ENCODE peak calls at places on chromosomes 1 and 21, in four cellular contexts. V, Y, R and A are unnamed samples.

GRCh38 chr1:156963621-156964020 is 43.2 kb downstream of the LRRC71 start:
- DNase-seq in V (no peak), Y (peak; percentile 41), R (no peak), A (no peak)

GRCh38 chr1:236348071-236348470 is 46.0 kb upstream of the EDARADD start:
- DNase-seq in V (no peak), Y (no peak), R (no peak), A (no peak)

GRCh38 chr1:43443197-43443946 is 10.4 kb downstream of the HYI start:
- DNase-seq in V (no peak), Y (no peak), R (peak; percentile 75), A (no peak)

GRCh38 chr1:939511-940107 is 15.9 kb downstream of the SAMD11 start:
- DNase-seq in V (no peak), Y (no peak), R (no peak), A (no peak)

GRCh38 chr1:97930472-97930871 is 9.6 kb upstream of the DPYD start:
- DNase-seq in V (no peak), Y (no peak), R (no peak), A (no peak)

GRCh38 chr1:172135923-172136610 is 284.4 kb upstream of the C1orf105 start:
- DNase-seq in V (no peak), Y (no peak), R (no peak), A (no peak)

GRCh38 chr1:53449026-53449425 is 10.2 kb upstream of the DMRTB1 start:
- DNase-seq in V (no peak), Y (no peak), R (no peak), A (no peak)

GRCh38 chr1:119752592-119752991 is 16.1 kb downstream of the HMGCS2 start:
- DNase-seq in V (no peak), Y (no peak), R (no peak), A (no peak)

GRCh38 chr1:34781844-34782391 is 904 bp downstream of the GJB3 start:
- DNase-seq in V (no peak), Y (no peak), R (peak; percentile 86), A (no peak)

GRCh38 chr1:194295690-194296089 is 1109.3 kb upstream of the B3GALT2 start:
- DNase-seq in V (peak; percentile 29), Y (no peak), R (no peak), A (no peak)

GRCh38 chr21:32978346-32979270 is 47.1 kb upstream of the OLIG2 start:
- DNase-seq in V (no peak), Y (no peak), R (no peak), A (no peak)

GRCh38 chr1:56216173-56216572 is 363.2 kb downstream of the PLPP3 start:
- DNase-seq in V (no peak), Y (no peak), R (no peak), A (no peak)